ENCODE peak calls at places on chromosomes 6 and 20, in four cellular contexts. One of them, this sample, is unnamed. For H3K4me1, the result is how much of the 10 kb centered on the place peaks cover.

GRCh38 chr6:74939309-74939708 is 266.5 kb downstream of the COL12A1 start:
- DNase-seq in tibial nerve: no peak
- DNase-seq in HepG2: no peak
- DNase-seq in K562: no peak
- DNase-seq in this sample: no peak

GRCh38 chr20:58075980-58076749 is 152.3 kb downstream of the ANKRD60 start:
- DNase-seq in tibial nerve: no peak
- DNase-seq in HepG2: no peak
- DNase-seq in K562: no peak
- DNase-seq in this sample: no peak

GRCh38 chr6:125114248-125114858 is 39.2 kb upstream of the TPD52L1 start:
- DNase-seq in tibial nerve: peak
- DNase-seq in HepG2: peak
- DNase-seq in K562: peak
- DNase-seq in this sample: peak

GRCh38 chr6:18016133-18016532 is 28.7 kb upstream of the KIF13A start:
- DNase-seq in tibial nerve: no peak
- DNase-seq in HepG2: no peak
- DNase-seq in K562: no peak
- DNase-seq in this sample: no peak

GRCh38 chr20:64164123-64164836 is at the start of gene MYT1:
- DNase-seq in tibial nerve: no peak
- DNase-seq in HepG2: no peak
- DNase-seq in K562: no peak
- DNase-seq in this sample: no peak

GRCh38 chr6:70838907-70839285 is 118.0 kb downstream of the B3GAT2 start:
- DNase-seq in tibial nerve: no peak
- DNase-seq in HepG2: peak
- DNase-seq in K562: no peak
- DNase-seq in this sample: no peak

GRCh38 chr6:167116109-167116837 is 6.6 kb upstream of the CCR6 start:
- DNase-seq in tibial nerve: peak
- DNase-seq in HepG2: no peak
- DNase-seq in K562: no peak
- DNase-seq in this sample: peak

GRCh38 chr20:56460459-56460858 is 8.0 kb upstream of the RTF2 start:
- DNase-seq in tibial nerve: no peak
- DNase-seq in HepG2: no peak
- DNase-seq in K562: peak
- DNase-seq in this sample: no peak

GRCh38 chr20:57483287-57484050 is 41.5 kb downstream of the CTCFL start:
- DNase-seq in tibial nerve: no peak
- DNase-seq in HepG2: no peak
- DNase-seq in K562: no peak
- DNase-seq in this sample: no peak

GRCh38 chr6:135162678-135163439 is 18.2 kb upstream of the MYB start:
- DNase-seq in tibial nerve: no peak
- DNase-seq in HepG2: peak
- DNase-seq in K562: peak
- DNase-seq in this sample: no peak

GRCh38 chr6:166936079-166936787 is 20.1 kb downstream of the RNASET2 start:
- DNase-seq in tibial nerve: no peak
- DNase-seq in HepG2: no peak
- DNase-seq in K562: no peak
- DNase-seq in this sample: no peak

GRCh38 chr6:43739642-43740091 is 30.3 kb upstream of the VEGFA start:
- DNase-seq in tibial nerve: no peak
- DNase-seq in HepG2: no peak
- DNase-seq in K562: peak
- DNase-seq in this sample: peak

GRCh38 chr6:72950114-72950860 is 275.0 kb downstream of the KHDC1L start:
- DNase-seq in tibial nerve: no peak
- DNase-seq in HepG2: peak
- DNase-seq in K562: no peak
- DNase-seq in this sample: no peak

GRCh38 chr6:107712523-107713213 is 111.4 kb downstream of the SCML4 start:
- DNase-seq in tibial nerve: no peak
- DNase-seq in HepG2: no peak
- DNase-seq in K562: no peak
- DNase-seq in this sample: peak

GRCh38 chr6:153001767-153002612 is 519 bp downstream of the MTRF1L start:
- DNase-seq in tibial nerve: no peak
- DNase-seq in HepG2: peak
- DNase-seq in K562: no peak
- DNase-seq in this sample: no peak

GRCh38 chr6:3777695-3778461 is 26.4 kb upstream of the PXDC1 start:
- DNase-seq in tibial nerve: no peak
- DNase-seq in HepG2: no peak
- DNase-seq in K562: no peak
- DNase-seq in this sample: no peak

GRCh38 chr6:56652994-56653393 is 10.3 kb upstream of the DST start:
- DNase-seq in tibial nerve: no peak
- DNase-seq in HepG2: peak
- DNase-seq in K562: no peak
- DNase-seq in this sample: no peak

GRCh38 chr6:3194535-3195376 is 32.7 kb downstream of the TUBB2B start:
- DNase-seq in tibial nerve: no peak
- DNase-seq in HepG2: no peak
- DNase-seq in K562: no peak
- DNase-seq in this sample: no peak

GRCh38 chr6:36746251-36746650 is 48.6 kb downstream of the RAB44 start:
- DNase-seq in tibial nerve: no peak
- DNase-seq in HepG2: no peak
- DNase-seq in K562: no peak
- DNase-seq in this sample: no peak

GRCh38 chr6:36025932-36026327 is 1.5 kb upstream of the SLC26A8 start:
- DNase-seq in tibial nerve: no peak
- DNase-seq in HepG2: peak
- DNase-seq in K562: no peak
- DNase-seq in this sample: no peak

GRCh38 chr6:130105996-130106704 is 87.8 kb downstream of the L3MBTL3 start:
- DNase-seq in tibial nerve: no peak
- DNase-seq in HepG2: no peak
- DNase-seq in K562: no peak
- DNase-seq in this sample: no peak

GRCh38 chr6:47477497-47478232 is at the start of gene CD2AP:
- DNase-seq in tibial nerve: peak
- DNase-seq in HepG2: peak
- DNase-seq in K562: peak
- DNase-seq in this sample: peak

GRCh38 chr6:51112731-51113130 is 294.1 kb downstream of the TFAP2B start:
- DNase-seq in tibial nerve: no peak
- DNase-seq in HepG2: no peak
- DNase-seq in K562: no peak
- DNase-seq in this sample: no peak

GRCh38 chr20:19211661-19212523 is 550 bp upstream of the SLC24A3 start:
- DNase-seq in tibial nerve: no peak
- DNase-seq in HepG2: no peak
- DNase-seq in K562: no peak
- DNase-seq in this sample: peak

GRCh38 chr6:87742106-87742505 is 40.1 kb upstream of the AKIRIN2 start:
- DNase-seq in tibial nerve: peak
- DNase-seq in HepG2: no peak
- DNase-seq in K562: no peak
- DNase-seq in this sample: no peak

GRCh38 chr6:98657764-98658163 is 176.6 kb upstream of the POU3F2 start:
- DNase-seq in tibial nerve: peak
- DNase-seq in HepG2: peak
- DNase-seq in K562: no peak
- DNase-seq in this sample: no peak

GRCh38 chr6:16420715-16421461 is 182.5 kb downstream of the GMPR start:
- DNase-seq in tibial nerve: no peak
- DNase-seq in HepG2: no peak
- DNase-seq in K562: no peak
- DNase-seq in this sample: no peak

GRCh38 chr20:64101731-64102621 is 5.4 kb downstream of the NPBWR2 start:
- DNase-seq in tibial nerve: no peak
- DNase-seq in HepG2: no peak
- DNase-seq in K562: peak
- DNase-seq in this sample: no peak

GRCh38 chr6:108760158-108761050 is 87.8 kb upstream of the ARMC2 start:
- DNase-seq in tibial nerve: no peak
- DNase-seq in HepG2: no peak
- DNase-seq in K562: no peak
- DNase-seq in this sample: no peak

GRCh38 chr20:34512266-34512954 is 3.8 kb upstream of the DYNLRB1 start:
- DNase-seq in tibial nerve: no peak
- DNase-seq in HepG2: peak
- DNase-seq in K562: no peak
- DNase-seq in this sample: no peak

GRCh38 chr6:96963403-96963802 is 38.9 kb downstream of the KLHL32 start:
- DNase-seq in tibial nerve: no peak
- DNase-seq in HepG2: no peak
- DNase-seq in K562: no peak
- DNase-seq in this sample: no peak

GRCh38 chr6:49698538-49699205 is 14.7 kb downstream of the CRISP2 start:
- DNase-seq in tibial nerve: no peak
- DNase-seq in HepG2: no peak
- DNase-seq in K562: peak
- DNase-seq in this sample: no peak

GRCh38 chr6:17874753-17875152 is 112.7 kb downstream of the KIF13A start:
- DNase-seq in tibial nerve: no peak
- DNase-seq in HepG2: no peak
- DNase-seq in K562: no peak
- DNase-seq in this sample: no peak

GRCh38 chr6:168025831-168026325 is 28.4 kb downstream of the KIF25 start:
- DNase-seq in tibial nerve: no peak
- DNase-seq in HepG2: no peak
- DNase-seq in K562: no peak
- DNase-seq in this sample: no peak

GRCh38 chr6:11848852-11849731 is 70.5 kb upstream of the ADTRP start:
- DNase-seq in tibial nerve: no peak
- DNase-seq in HepG2: no peak
- DNase-seq in K562: no peak
- DNase-seq in this sample: no peak

GRCh38 chr6:116393430-116393829 is 22.7 kb downstream of the DSE start:
- DNase-seq in tibial nerve: no peak
- DNase-seq in HepG2: no peak
- DNase-seq in K562: no peak
- DNase-seq in this sample: no peak
- H3K4me1 ChIP-seq in tibial nerve: under half
- H3K4me1 ChIP-seq in HepG2: under half
- H3K4me1 ChIP-seq in K562: under half
- H3K4me1 ChIP-seq in this sample: under half

DNA sequence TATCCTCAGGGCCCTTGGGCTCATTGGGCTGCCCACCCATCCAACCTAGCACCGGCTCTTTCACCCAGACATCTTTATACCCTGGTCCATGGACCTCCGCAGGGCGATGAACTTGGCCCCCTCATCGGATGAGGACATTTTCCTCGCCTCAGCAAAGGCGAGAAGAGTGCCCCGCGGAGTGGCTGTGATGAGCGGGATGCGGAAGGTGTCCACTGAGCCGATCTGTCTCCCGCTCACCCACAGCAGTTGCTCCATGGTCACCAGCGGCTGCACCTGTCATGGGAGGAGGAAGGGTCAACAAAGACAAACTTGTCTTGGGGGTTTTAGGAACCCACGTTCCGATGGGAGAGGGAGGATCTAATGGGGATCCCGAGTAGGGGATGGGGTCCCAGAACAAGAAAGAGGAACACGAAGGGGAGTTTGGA is 690 bp downstream of the NEU1 start:
- DNase-seq in tibial nerve: no peak
- DNase-seq in HepG2: no peak
- DNase-seq in K562: no peak
- DNase-seq in this sample: no peak
- TF ChIP-seq EP300 in tibial nerve: no peak
- TF ChIP-seq EP300 in HepG2: no peak
- TF ChIP-seq EP300 in K562: no peak
- TF ChIP-seq EP300 in this sample: no peak

GRCh38 chr6:151493495-151494234 is at the start of gene CCDC170:
- DNase-seq in tibial nerve: no peak
- DNase-seq in HepG2: peak
- DNase-seq in K562: no peak
- DNase-seq in this sample: no peak
- H3K4me1 ChIP-seq in tibial nerve: under half
- H3K4me1 ChIP-seq in HepG2: half or more
- H3K4me1 ChIP-seq in K562: under half
- H3K4me1 ChIP-seq in this sample: under half

GRCh38 chr6:30914854-30915590 is 984 bp downstream of the VARS2 start:
- DNase-seq in tibial nerve: no peak
- DNase-seq in HepG2: no peak
- DNase-seq in K562: peak
- DNase-seq in this sample: no peak

GRCh38 chr6:30912746-30913520 is 1.1 kb upstream of the VARS2 start:
- DNase-seq in tibial nerve: no peak
- DNase-seq in HepG2: no peak
- DNase-seq in K562: no peak
- DNase-seq in this sample: no peak

GRCh38 chr6:30915591-30915946 is 1.5 kb downstream of the VARS2 start:
- DNase-seq in tibial nerve: peak
- DNase-seq in HepG2: peak
- DNase-seq in K562: peak
- DNase-seq in this sample: no peak

GRCh38 chr6:30913721-30914075 is 340 bp upstream of the VARS2 start:
- DNase-seq in tibial nerve: peak
- DNase-seq in HepG2: no peak
- DNase-seq in K562: no peak
- DNase-seq in this sample: no peak

DNA sequence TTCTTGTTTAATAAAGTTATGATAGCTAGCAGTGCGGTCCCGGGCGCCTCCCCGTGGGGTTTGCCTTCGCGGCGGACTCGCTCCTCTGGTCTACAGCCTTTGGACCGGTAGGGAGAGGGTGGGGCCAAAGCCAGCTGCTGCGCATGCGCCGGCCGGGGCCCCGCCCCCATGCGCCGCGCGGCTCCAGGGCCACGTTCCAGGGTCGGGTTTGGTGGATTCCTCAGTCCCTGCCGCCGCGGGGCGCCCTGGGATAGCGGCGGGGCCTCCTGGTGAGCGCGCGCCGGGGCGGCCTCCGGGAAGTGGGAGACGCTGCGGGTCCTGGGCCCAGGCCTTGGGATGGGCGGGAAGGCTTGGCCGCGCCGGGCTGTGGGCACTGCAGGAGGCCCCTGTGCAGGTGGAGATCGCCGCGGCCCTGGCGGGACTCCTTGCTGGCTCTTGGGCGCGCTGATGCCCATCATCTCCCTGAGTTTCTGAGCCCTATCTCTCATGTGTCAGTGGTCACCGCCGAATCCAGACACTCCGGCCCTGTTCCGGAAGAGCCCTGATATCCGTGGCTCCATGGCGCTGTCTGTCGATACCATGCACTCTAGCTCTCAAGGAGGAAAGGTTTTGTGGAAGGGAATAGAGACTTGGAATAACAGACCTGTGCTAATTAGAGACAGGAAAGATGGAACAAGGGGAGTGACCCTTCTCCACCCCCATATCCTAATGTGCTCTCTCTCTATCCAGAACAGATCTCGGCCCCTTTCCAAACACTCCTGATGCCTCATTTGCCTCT is at the start of gene VARS2:
- DNase-seq in tibial nerve: peak
- DNase-seq in HepG2: peak
- DNase-seq in K562: peak
- DNase-seq in this sample: peak
- TF ChIP-seq EP300 in tibial nerve: peak
- TF ChIP-seq EP300 in HepG2: peak
- TF ChIP-seq EP300 in K562: peak
- TF ChIP-seq EP300 in this sample: no peak

This sample was measured in sigmoid colon.